ENCODE peak calls at places on chromosomes 5 and 9, in ten cellular contexts. T, C, J, Z, L, E, Q, X, R and S are unnamed samples.
A peak's percentile ranks its signal among the peaks of the same experiment; 100 is the strongest.

GRCh38 chr9:35114921-35115341 is 731 bp downstream of the ATOSB start:
- DNase-seq in T (no peak), C (no peak), J (peak; percentile 4), Z (no peak), L (peak; percentile 65), E (peak; percentile 47), Q (peak; percentile 27), X (no peak), R (no peak), S (peak; percentile 14)

GRCh38 chr5:173155912-173156311 is 11.6 kb downstream of the BNIP1 start:
- DNase-seq in T (no peak), C (no peak), J (peak; percentile 42), Z (no peak), L (no peak), E (no peak), Q (no peak), X (no peak), R (no peak), S (peak; percentile 4)

GRCh38 chr5:17359451-17359965 is 138.5 kb upstream of the TAF11L2 start:
- DNase-seq in T (peak; percentile 70), C (no peak), J (no peak), Z (no peak), L (no peak), E (peak; percentile 42), Q (peak; percentile 69), X (no peak), R (no peak), S (no peak)

GRCh38 chr5:129465945-129466344 is 5.8 kb downstream of the ADAMTS19 start:
- DNase-seq in T (no peak), C (no peak), J (no peak), Z (no peak), L (no peak), E (no peak), Q (no peak), X (no peak), R (no peak), S (no peak)

GRCh38 chr5:61052870-61053269 is 107.9 kb downstream of the NDUFAF2 start:
- DNase-seq in T (peak; percentile 61), C (no peak), J (no peak), Z (no peak), L (no peak), E (peak; percentile 91), Q (peak; percentile 91), X (no peak), R (no peak), S (no peak)

GRCh38 chr5:108727639-108728565 is 19.8 kb upstream of the FER start:
- DNase-seq in T (peak; percentile 80), C (peak; percentile 92), J (peak; percentile 79), Z (peak; percentile 83), L (peak; percentile 95), E (peak; percentile 89), Q (peak; percentile 92), X (peak; percentile 91), R (peak; percentile 42), S (peak; percentile 72)

GRCh38 chr9:105355810-105356209 is 92.0 kb upstream of the FSD1L start:
- DNase-seq in T (no peak), C (no peak), J (no peak), Z (no peak), L (no peak), E (no peak), Q (no peak), X (no peak), R (no peak), S (no peak)

GRCh38 chr5:40217509-40217908 is 462.2 kb upstream of the PTGER4 start:
- DNase-seq in T (no peak), C (no peak), J (no peak), Z (no peak), L (no peak), E (no peak), Q (no peak), X (no peak), R (no peak), S (no peak)

GRCh38 chr5:52748590-52748989 is 39.1 kb upstream of the ITGA1 start:
- DNase-seq in T (no peak), C (no peak), J (no peak), Z (no peak), L (no peak), E (no peak), Q (no peak), X (no peak), R (no peak), S (no peak)

GRCh38 chr5:35183243-35183955 is 46.9 kb downstream of the PRLR start:
- DNase-seq in T (peak; percentile 10), C (peak; percentile 69), J (peak; percentile 29), Z (no peak), L (peak; percentile 56), E (peak; percentile 69), Q (peak; percentile 44), X (peak; percentile 56), R (peak; percentile 28), S (no peak)

GRCh38 chr5:160434022-160434531 is 12.4 kb downstream of the PTTG1 start:
- DNase-seq in T (peak; percentile 12), C (peak; percentile 40), J (no peak), Z (peak; percentile 87), L (peak; percentile 64), E (no peak), Q (no peak), X (no peak), R (no peak), S (no peak)

GRCh38 chr5:99285606-99286005 is 356.8 kb upstream of the CHD1 start:
- DNase-seq in T (no peak), C (no peak), J (no peak), Z (peak; percentile 10), L (no peak), E (no peak), Q (no peak), X (no peak), R (no peak), S (no peak)

GRCh38 chr9:98602839-98603238 is 105.9 kb downstream of the GABBR2 start:
- DNase-seq in T (no peak), C (no peak), J (no peak), Z (no peak), L (no peak), E (no peak), Q (no peak), X (no peak), R (no peak), S (no peak)